ENCODE peak calls at places on chromosomes 1 and 21, in eight cellular contexts. H is CD8-positive, alpha-beta memory T cell; J is cardiac septum; T is BE2C; N is activated B cell treated with CpG ODN at 0.5 μM for 24 hours; U is RWPE1; G is NCI-H82; O is natural killer cell treated with Interleukin-12 subunit alpha and Interleukin-12 subunit beta and Interleukin-15 and Interleukin-18, amount 100 ng/mL, for 72 hours. C is an unnamed sample.

GRCh38 chr1:3477241-3478109 is 23.0 kb downstream of the ARHGEF16 start:
- DNase-seq in H (no peak), J (no peak), T (no peak), N (no peak), U (no peak), G (peak), O (no peak), C (peak)

GRCh38 chr1:19644761-19645543 is 841 bp downstream of the NBL1 start:
- DNase-seq in H (no peak), J (peak), T (no peak), N (peak), U (peak), G (peak), O (peak), C (peak)

GRCh38 chr1:57423135-57424131 is at the start of gene DAB1:
- DNase-seq in H (no peak), J (no peak), T (no peak), N (no peak), U (no peak), G (peak), O (no peak), C (peak)

GRCh38 chr1:109615879-109616278 is 3.5 kb downstream of the GNAT2 start:
- DNase-seq in H (peak), J (no peak), T (no peak), N (no peak), U (no peak), G (no peak), O (no peak), C (peak)

GRCh38 chr1:230498704-230499103 is 72.6 kb upstream of the PGBD5 start:
- DNase-seq in H (no peak), J (no peak), T (no peak), N (no peak), U (no peak), G (no peak), O (no peak), C (no peak)

GRCh38 chr1:3541930-3542329 is 69.4 kb downstream of the MEGF6 start:
- DNase-seq in H (no peak), J (no peak), T (peak), N (no peak), U (no peak), G (no peak), O (no peak), C (no peak)

GRCh38 chr1:85264150-85264549 is 4.7 kb upstream of the C1orf52 start:
- DNase-seq in H (no peak), J (no peak), T (no peak), N (no peak), U (no peak), G (no peak), O (no peak), C (no peak)

GRCh38 chr21:24076179-24076578 is 1531.1 kb downstream of the MRPL39 start:
- DNase-seq in H (no peak), J (no peak), T (no peak), N (no peak), U (no peak), G (no peak), O (no peak), C (no peak)

GRCh38 chr1:36996106-36996505 is 38.2 kb downstream of the GRIK3 start:
- DNase-seq in H (no peak), J (no peak), T (no peak), N (no peak), U (no peak), G (peak), O (no peak), C (no peak)

GRCh38 chr1:81801834-81802531 is 1.2 kb downstream of the ADGRL2 start:
- DNase-seq in H (no peak), J (no peak), T (peak), N (no peak), U (peak), G (peak), O (no peak), C (no peak)

GRCh38 chr1:221174598-221174997 is 295.4 kb downstream of the HLX start:
- DNase-seq in H (no peak), J (peak), T (peak), N (no peak), U (no peak), G (peak), O (no peak), C (no peak)

GRCh38 chr1:218401896-218402770 is 57.0 kb downstream of the TGFB2 start:
- DNase-seq in H (no peak), J (no peak), T (no peak), N (no peak), U (no peak), G (no peak), O (no peak), C (peak)

GRCh38 chr1:90475623-90476022 is 241.5 kb downstream of the BARHL2 start:
- DNase-seq in H (no peak), J (no peak), T (no peak), N (no peak), U (no peak), G (peak), O (no peak), C (no peak)

GRCh38 chr1:241475688-241476087 is 43.9 kb downstream of the FH start:
- DNase-seq in H (no peak), J (no peak), T (no peak), N (no peak), U (peak), G (no peak), O (no peak), C (no peak)

GRCh38 chr21:37983336-37984095 is 67.3 kb upstream of the KCNJ6 start:
- DNase-seq in H (no peak), J (no peak), T (no peak), N (no peak), U (peak), G (no peak), O (no peak), C (no peak)

GRCh38 chr1:243459059-243459458 is 203.2 kb downstream of the SDCCAG8 start:
- DNase-seq in H (no peak), J (no peak), T (no peak), N (no peak), U (no peak), G (no peak), O (no peak), C (no peak)

GRCh38 chr1:17128361-17128760 is 9.1 kb upstream of the PADI2 start:
- DNase-seq in H (no peak), J (no peak), T (no peak), N (no peak), U (peak), G (no peak), O (no peak), C (no peak)

GRCh38 chr1:165630629-165631402 is at the start of gene MGST3:
- DNase-seq in H (peak), J (peak), T (peak), N (peak), U (peak), G (peak), O (peak), C (peak)

GRCh38 chr1:29260531-29260930 is 24.2 kb downstream of the PTPRU start:
- DNase-seq in H (no peak), J (peak), T (no peak), N (no peak), U (no peak), G (no peak), O (no peak), C (no peak)

GRCh38 chr1:41317356-41317755 is 43.9 kb upstream of the FOXO6 start:
- DNase-seq in H (no peak), J (no peak), T (no peak), N (no peak), U (no peak), G (no peak), O (no peak), C (no peak)

GRCh38 chr1:156639601-156640101 is 2.3 kb upstream of the BCAN start:
- DNase-seq in H (no peak), J (no peak), T (peak), N (no peak), U (no peak), G (no peak), O (no peak), C (no peak)